ENCODE peak calls at places on chromosomes 13 and 19, in five cellular contexts. E is upper lobe of right lung; Q is heart left ventricle; R is CD4-positive, alpha-beta T cell; U is cardiac fibroblast. F is an unnamed sample.

GRCh38 chr13:73059460-73060250 is 850 bp downstream of the KLF5 start:
- DNase-seq in E (peak; percentile 91), Q (peak; percentile 44), R (peak; percentile 32), U (peak; percentile 23), F (peak; percentile 79)

GRCh38 chr19:19747357-19748220 is 14.7 kb upstream of the ZNF14 start:
- DNase-seq in E (no peak), Q (no peak), R (no peak), U (no peak), F (peak; percentile 37)

GRCh38 chr19:32896516-32897214 is 27.1 kb upstream of the SLC7A9 start:
- DNase-seq in E (no peak), Q (no peak), R (no peak), U (no peak), F (no peak)

GRCh38 chr13:80040219-80040976 is 300.5 kb downstream of the SPRY2 start:
- DNase-seq in E (no peak), Q (no peak), R (no peak), U (peak; percentile 98), F (no peak)

GRCh38 chr13:30341815-30342570 is 34.6 kb upstream of the KATNAL1 start:
- DNase-seq in E (peak; percentile 85), Q (peak; percentile 82), R (no peak), U (peak; percentile 91), F (no peak)

GRCh38 chr19:6556480-6556879 is 25.7 kb downstream of the TNFSF9 start:
- DNase-seq in E (no peak), Q (no peak), R (no peak), U (peak; percentile 71), F (no peak)

GRCh38 chr19:13215572-13216380 is 65.6 kb downstream of the IER2 start:
- DNase-seq in E (no peak), Q (no peak), R (peak; percentile 18), U (peak; percentile 45), F (no peak)

GRCh38 chr19:39843919-39844793 is 2.0 kb downstream of the FBL start:
- DNase-seq in E (no peak), Q (no peak), R (no peak), U (peak; percentile 71), F (no peak)

GRCh38 chr19:53844849-53845246 is 20.7 kb upstream of the NLRP12 start:
- DNase-seq in E (no peak), Q (no peak), R (no peak), U (no peak), F (no peak)

GRCh38 chr13:45700971-45701900 is 884 bp upstream of the CBY2 start:
- DNase-seq in E (no peak), Q (no peak), R (no peak), U (no peak), F (peak; percentile 29)

GRCh38 chr19:4077800-4078683 is 11.3 kb upstream of the ZBTB7A start:
- DNase-seq in E (peak; percentile 89), Q (peak; percentile 87), R (no peak), U (peak; percentile 33), F (peak; percentile 86)

GRCh38 chr13:27565818-27566217 is 54.5 kb downstream of the LNX2 start:
- DNase-seq in E (no peak), Q (no peak), R (no peak), U (no peak), F (no peak)

GRCh38 chr13:114120486-114121430 is 11.7 kb downstream of the RASA3 start:
- DNase-seq in E (no peak), Q (no peak), R (no peak), U (no peak), F (no peak)

GRCh38 chr13:104759069-104759468 is 1692.9 kb upstream of the SLC10A2 start:
- DNase-seq in E (no peak), Q (no peak), R (no peak), U (no peak), F (no peak)

GRCh38 chr13:95153647-95154405 is 147.4 kb downstream of the ABCC4 start:
- DNase-seq in E (no peak), Q (no peak), R (no peak), U (peak; percentile 81), F (no peak)

GRCh38 chr13:21752501-21752900 is 81.6 kb downstream of the FGF9 start:
- DNase-seq in E (no peak), Q (no peak), R (no peak), U (no peak), F (no peak)

GRCh38 chr19:18789422-18789832 is 1.7 kb downstream of the COMP start:
- DNase-seq in E (no peak), Q (no peak), R (no peak), U (no peak), F (no peak)

GRCh38 chr19:47120461-47120860 is 6.9 kb upstream of the ZC3H4 start:
- DNase-seq in E (no peak), Q (no peak), R (no peak), U (no peak), F (no peak)

GRCh38 chr13:26475176-26476110 is 82.0 kb upstream of the WASF3 start:
- DNase-seq in E (no peak), Q (no peak), R (no peak), U (no peak), F (no peak)

GRCh38 chr19:35040826-35041547 is 534 bp upstream of the HPN start:
- DNase-seq in E (peak; percentile 96), Q (peak; percentile 93), R (peak; percentile 21), U (no peak), F (no peak)

GRCh38 chr19:35211545-35212230 is 16.9 kb downstream of the FAM187B start:
- DNase-seq in E (peak; percentile 78), Q (peak; percentile 51), R (peak; percentile 87), U (no peak), F (no peak)

GRCh38 chr19:13127051-13127450 is 9.0 kb downstream of the NACC1 start:
- DNase-seq in E (no peak), Q (no peak), R (no peak), U (no peak), F (no peak)

GRCh38 chr19:47658431-47659383 is 49.8 kb downstream of the BICRA start:
- DNase-seq in E (no peak), Q (no peak), R (no peak), U (no peak), F (no peak)

GRCh38 chr13:99894835-99895427 is 76.6 kb downstream of the ZIC5 start:
- DNase-seq in E (no peak), Q (no peak), R (no peak), U (peak; percentile 9), F (no peak)

GRCh38 chr13:20340759-20341161 is 108.6 kb upstream of the GJB6 start:
- DNase-seq in E (peak; percentile 82), Q (no peak), R (no peak), U (peak; percentile 23), F (no peak)

GRCh38 chr19:41871573-41872383 is 5.3 kb upstream of the CD79A start:
- DNase-seq in E (no peak), Q (peak; percentile 45), R (peak; percentile 52), U (no peak), F (peak; percentile 85)

GRCh38 chr19:42287017-42287825 is 14.7 kb upstream of the PRR19 start:
- DNase-seq in E (no peak), Q (no peak), R (no peak), U (no peak), F (no peak)

GRCh38 chr13:74796126-74796643 is 662.0 kb upstream of the KLF12 start:
- DNase-seq in E (no peak), Q (no peak), R (no peak), U (no peak), F (no peak)

GRCh38 chr13:101447852-101448251 is 4.6 kb upstream of the ITGBL1 start:
- DNase-seq in E (no peak), Q (no peak), R (no peak), U (peak; percentile 27), F (no peak)

GRCh38 chr19:33286899-33287298 is 15.4 kb downstream of the CEBPA start:
- DNase-seq in E (no peak), Q (no peak), R (no peak), U (no peak), F (no peak)

GRCh38 chr19:31233288-31233687 is 115.9 kb downstream of the TSHZ3 start:
- DNase-seq in E (no peak), Q (no peak), R (no peak), U (peak; percentile 33), F (no peak)

DNA sequence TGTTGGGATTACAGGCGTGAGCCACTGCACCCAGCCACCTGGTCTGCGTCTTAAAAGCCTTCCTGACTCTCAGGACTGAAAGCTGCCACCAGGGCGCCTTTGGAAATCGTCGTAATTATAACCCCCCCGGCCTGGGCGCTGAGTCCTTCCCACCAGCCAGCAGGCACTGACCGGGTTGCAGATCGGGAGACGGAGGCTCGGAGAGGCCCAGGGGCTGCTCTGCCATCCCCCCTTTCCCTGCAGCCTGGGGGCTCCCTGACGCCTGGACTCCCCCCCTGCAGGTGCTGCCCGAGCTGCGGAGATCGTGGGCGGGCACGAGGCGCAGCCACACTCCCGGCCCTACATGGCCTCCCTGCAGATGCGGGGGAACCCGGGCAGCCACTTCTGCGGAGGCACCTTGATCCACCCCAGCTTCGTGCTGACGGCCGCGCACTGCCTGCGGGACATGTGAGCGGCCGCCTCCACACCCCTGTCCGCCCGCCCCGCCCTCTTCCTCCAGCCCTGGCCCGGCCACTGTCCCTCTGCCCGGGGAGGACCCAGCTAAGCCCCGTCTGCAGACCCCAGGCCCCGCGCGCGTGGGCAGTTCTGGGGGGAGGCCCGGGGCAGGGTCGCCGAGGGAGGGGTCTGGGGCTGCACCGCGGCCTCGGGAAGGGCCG is 2.5 kb downstream of the PRTN3 start:
- DNase-seq in E (peak; percentile 76), Q (no peak), R (no peak), U (no peak), F (no peak)
- TF ChIP-seq CTCF in E (no peak), Q (no peak), R (no peak), U (peak; percentile 3), F (no peak)

DNA sequence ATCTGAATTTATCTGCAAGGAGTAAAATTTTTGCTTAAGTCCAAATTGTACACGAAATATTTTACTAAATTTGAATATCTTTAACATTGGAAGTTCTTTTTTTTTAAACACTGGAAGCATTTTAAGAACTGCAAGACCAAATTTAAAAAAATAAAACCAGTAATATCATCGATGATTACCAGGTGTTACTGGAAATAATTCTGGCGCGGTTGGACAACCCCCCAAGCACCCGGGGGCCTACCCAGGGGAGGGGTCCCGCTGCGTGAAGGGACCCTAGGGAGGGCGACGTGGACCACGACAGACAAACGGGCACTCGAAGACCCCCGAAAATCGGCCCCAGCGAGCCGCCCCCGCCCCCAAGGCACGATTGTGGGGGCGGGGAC is 12.6 kb upstream of the JSRP1 start:
- DNase-seq in E (no peak), Q (no peak), R (no peak), U (no peak), F (no peak)
- TF ChIP-seq CTCF in E (no peak), Q (no peak), R (no peak), U (no peak), F (no peak)

GRCh38 chr19:5213667-5214066 is 126.9 kb downstream of the PTPRS start:
- DNase-seq in E (no peak), Q (no peak), R (no peak), U (no peak), F (no peak)
- TF ChIP-seq CTCF in E (no peak), Q (no peak), R (no peak), U (no peak), F (no peak)

DNA sequence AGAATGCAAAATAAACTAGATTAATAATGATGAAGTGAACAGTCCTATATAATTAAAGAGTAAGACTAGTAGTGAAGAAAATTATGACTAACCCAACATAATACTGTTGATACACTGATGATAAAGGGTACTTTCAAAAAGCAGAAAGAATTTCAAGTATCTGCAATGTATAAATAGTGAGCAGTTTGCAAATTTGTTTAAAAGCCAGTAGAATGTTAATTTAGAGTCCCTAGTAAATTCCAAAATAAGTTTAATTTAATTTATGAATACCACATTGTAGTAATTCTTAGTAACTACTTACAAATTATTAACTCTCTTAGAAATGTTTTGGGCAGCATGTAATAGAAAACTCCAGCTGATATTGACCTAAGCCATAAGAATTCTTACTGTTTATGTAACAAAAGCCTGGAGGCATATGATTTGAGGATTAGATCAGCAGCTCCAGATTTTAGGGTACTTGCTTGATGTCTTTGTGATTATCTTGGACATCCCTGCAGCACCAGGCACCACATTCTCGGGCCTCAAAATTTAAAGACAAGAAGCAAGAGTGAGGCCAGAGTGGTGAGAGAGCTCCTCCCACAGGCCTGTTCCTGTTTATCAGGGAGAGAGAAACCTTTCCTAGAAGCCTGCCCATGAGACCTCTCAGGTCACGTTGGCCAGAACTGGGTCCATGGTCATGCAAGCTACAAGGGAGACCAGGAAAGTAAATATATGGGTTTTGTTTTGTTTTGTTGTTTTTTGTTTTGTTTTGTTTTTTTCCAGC is 67.6 kb upstream of the TDRD3 start:
- DNase-seq in E (peak; percentile 64), Q (no peak), R (no peak), U (peak; percentile 55), F (peak; percentile 48)
- TF ChIP-seq CTCF in E (peak; percentile 42), Q (peak; percentile 12), R (no peak), U (peak; percentile 47), F (peak; percentile 21)

F was measured in GM13976.